ENCODE peak calls at places on chromosome 4, in four cellular contexts. H is HCT116, D is breast epithelium, G is heart left ventricle. Z is an unnamed sample.
A peak's percentile ranks its signal among the peaks of the same experiment; 100 is the strongest.

GRCh38 chr4:22457348-22457747 is 58.5 kb downstream of the ADGRA3 start:
- DNase-seq in D (no peak), H (no peak), G (no peak), Z (no peak)

GRCh38 chr4:64340243-64341110 is 68.8 kb downstream of the TECRL start:
- DNase-seq in D (no peak), H (no peak), G (peak; percentile 51), Z (no peak)

GRCh38 chr4:10917475-10918103 is 233.0 kb upstream of the CLNK start:
- DNase-seq in H (no peak), G (no peak), D (no peak), Z (no peak)

GRCh38 chr4:28557755-28558154 is 1697.1 kb downstream of the STIM2 start:
- DNase-seq in G (no peak), H (no peak), D (no peak), Z (peak; percentile 7)

GRCh38 chr4:32429151-32429550 is 1709.0 kb downstream of the PCDH7 start:
- DNase-seq in G (no peak), D (no peak), H (no peak), Z (no peak)

GRCh38 chr4:6584865-6585264 is 9.9 kb downstream of the MAN2B2 start:
- DNase-seq in D (no peak), H (no peak), G (no peak), Z (no peak)

GRCh38 chr4:180028682-180029081 is 2214.5 kb upstream of the TENM3 start:
- DNase-seq in H (peak; percentile 33), D (no peak), G (no peak), Z (peak; percentile 6)

GRCh38 chr4:89101256-89102161 is 9.8 kb upstream of the TIGD2 start:
- DNase-seq in D (no peak), H (no peak), G (no peak), Z (peak; percentile 33)

GRCh38 chr4:155889036-155889793 is 14.3 kb upstream of the TDO2 start:
- DNase-seq in G (no peak), H (no peak), D (no peak), Z (peak; percentile 44)

DNA sequence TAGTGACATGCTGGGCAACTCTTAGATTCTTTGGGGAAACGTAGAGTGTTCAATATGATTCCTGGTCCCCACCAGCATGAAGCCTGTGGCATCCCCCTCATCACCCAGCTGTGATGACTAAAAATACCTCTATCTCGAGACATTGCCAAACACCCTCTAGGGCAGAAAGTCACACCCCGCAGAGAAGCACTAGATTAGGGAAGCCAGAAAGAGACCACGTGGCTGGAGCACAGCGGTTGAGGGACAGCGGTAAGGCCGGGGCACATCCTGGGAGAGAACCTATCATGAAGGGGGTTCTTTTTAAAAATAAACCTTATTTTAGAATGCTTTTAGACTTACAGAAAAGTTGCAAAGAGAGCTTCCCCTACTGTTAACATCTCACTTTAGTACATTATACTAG is 11.0 kb downstream of the FAT1 start:
- DNase-seq in G (peak; percentile 63), D (no peak), H (no peak), Z (no peak)
- H3K27ac ChIP-seq in G (no peak overlapping the region), D (no peak overlapping the region), H (peak overlapping the region; percentile 7), Z (no peak overlapping the region)

GRCh38 chr4:169238445-169238844 is 32.3 kb downstream of the SH3RF1 start:
- DNase-seq in G (no peak), H (no peak), D (no peak), Z (no peak)

GRCh38 chr4:169229571-169230028 is 41.2 kb downstream of the SH3RF1 start:
- DNase-seq in G (no peak), H (peak; percentile 94), D (no peak), Z (peak; percentile 77)

GRCh38 chr4:169231647-169232262 is 39.0 kb downstream of the SH3RF1 start:
- DNase-seq in H (no peak), D (no peak), G (no peak), Z (peak; percentile 93)

GRCh38 chr4:169236901-169237626 is 33.7 kb downstream of the SH3RF1 start:
- DNase-seq in H (no peak), D (peak; percentile 52), G (no peak), Z (no peak)

DNA sequence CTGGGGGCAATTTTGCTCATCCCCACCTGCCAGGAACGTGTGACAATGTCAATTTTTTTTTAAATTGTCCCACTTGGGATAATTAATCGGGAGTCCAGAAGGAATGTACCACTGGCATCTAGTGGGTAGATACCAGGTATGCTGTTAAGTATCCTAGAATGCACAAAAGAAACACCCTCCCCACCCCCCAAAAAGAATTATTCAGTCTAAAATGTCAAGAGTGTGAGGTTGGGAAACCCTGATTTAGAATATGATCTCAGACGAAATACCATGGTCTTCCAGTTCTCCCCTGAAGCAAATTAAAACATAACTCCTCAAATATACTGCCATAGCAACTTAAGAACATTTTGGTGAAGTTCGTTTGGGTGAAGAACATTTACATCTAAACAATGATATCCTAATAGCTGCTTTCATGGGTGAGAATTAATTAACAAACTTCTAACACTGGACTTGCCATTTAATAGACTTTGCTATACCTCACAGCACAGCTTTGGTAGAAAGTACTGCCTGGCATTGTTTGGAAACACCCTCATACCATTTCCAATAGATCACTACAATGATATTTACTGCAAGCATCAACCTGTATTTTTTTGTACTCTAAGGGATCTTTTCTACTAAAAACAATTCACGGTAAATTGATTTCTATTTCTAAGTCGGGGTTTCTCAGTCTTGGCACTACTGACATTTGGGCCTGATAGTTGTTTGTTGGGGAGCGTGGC is 36.5 kb downstream of the SH3RF1 start:
- DNase-seq in H (no peak), G (no peak), D (no peak), Z (peak; percentile 90)
- H3K4me1 ChIP-seq in H (peaks cover 90% of the 10 kb centered on the region), G (peaks cover 45% of the 10 kb centered on the region), D (no peaks in the 10 kb centered on the region), Z (peaks cover 59% of the 10 kb centered on the region)

DNA sequence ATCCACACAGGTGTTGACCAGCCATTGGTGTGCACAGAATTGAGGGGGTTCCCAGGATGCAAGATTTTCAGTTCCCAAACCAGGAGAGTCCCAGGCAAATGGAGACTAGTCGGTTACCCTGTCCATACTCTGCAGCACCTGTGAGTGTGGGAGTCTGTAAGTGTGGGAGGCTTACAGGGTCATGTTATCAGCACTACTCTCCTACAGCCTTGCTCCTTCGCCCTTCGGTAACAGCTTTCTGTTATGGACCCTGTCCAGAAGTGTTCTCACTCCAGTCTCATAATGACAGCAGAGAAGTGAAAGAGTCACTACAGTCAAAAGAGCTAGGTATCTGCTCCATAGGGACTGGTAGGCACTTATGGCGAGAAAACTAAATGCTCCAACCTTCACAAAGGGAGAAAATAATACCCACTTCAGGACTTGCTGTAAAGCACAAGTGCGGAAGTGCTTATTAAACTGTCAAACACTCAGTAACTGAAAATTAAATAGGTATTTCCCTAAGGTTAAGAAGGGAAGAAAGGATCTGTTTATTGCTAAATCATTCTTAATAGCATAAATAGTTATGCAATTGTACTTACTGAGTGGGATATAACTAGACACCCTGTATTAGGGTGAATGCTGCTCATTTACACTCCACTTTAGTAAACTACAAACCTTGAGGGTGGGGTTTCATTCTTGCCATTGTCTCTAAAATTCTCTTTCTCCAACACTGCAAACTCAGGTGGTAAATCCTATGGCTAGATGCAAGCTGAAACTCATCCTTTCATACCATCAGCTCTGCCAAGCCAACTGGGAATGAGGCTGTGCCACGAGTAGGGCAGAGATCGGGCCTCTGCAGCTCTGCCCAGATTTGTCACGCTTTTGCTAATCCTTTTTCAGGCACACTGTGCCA is 2.8 kb upstream of the ADH7 start:
- DNase-seq in D (no peak), G (no peak), H (no peak), Z (peak; percentile 61)
- H3K27ac ChIP-seq in D (peak overlapping the region; percentile 29), G (no peak overlapping the region), H (no peak overlapping the region), Z (no peak overlapping the region)

DNA sequence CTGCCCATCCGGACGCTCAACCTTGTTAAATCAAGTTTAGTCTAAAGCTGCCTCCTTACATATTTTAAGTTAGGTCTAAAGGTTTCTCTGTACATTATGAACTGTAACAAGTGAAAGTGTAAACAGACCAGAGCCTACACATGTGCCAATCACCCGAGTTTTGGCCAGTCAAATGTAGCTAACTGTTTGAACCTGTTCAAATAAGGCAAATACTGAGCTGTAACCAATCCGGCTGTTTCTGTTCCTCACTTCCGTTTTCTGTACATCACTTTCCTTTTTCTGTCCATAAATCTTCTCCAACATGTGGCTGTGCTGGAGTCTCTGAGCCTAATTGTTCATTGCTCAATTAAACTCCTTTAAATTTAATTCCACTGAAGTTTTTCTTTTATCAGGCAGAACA is 113.3 kb upstream of the SHISA3 start:
- DNase-seq in D (no peak), H (no peak), G (no peak), Z (no peak)
- H3K4me1 ChIP-seq in D (no peaks in the 10 kb centered on the region), H (peaks cover 7% of the 10 kb centered on the region), G (peaks cover 7% of the 10 kb centered on the region), Z (peaks cover 2% of the 10 kb centered on the region)

DNA sequence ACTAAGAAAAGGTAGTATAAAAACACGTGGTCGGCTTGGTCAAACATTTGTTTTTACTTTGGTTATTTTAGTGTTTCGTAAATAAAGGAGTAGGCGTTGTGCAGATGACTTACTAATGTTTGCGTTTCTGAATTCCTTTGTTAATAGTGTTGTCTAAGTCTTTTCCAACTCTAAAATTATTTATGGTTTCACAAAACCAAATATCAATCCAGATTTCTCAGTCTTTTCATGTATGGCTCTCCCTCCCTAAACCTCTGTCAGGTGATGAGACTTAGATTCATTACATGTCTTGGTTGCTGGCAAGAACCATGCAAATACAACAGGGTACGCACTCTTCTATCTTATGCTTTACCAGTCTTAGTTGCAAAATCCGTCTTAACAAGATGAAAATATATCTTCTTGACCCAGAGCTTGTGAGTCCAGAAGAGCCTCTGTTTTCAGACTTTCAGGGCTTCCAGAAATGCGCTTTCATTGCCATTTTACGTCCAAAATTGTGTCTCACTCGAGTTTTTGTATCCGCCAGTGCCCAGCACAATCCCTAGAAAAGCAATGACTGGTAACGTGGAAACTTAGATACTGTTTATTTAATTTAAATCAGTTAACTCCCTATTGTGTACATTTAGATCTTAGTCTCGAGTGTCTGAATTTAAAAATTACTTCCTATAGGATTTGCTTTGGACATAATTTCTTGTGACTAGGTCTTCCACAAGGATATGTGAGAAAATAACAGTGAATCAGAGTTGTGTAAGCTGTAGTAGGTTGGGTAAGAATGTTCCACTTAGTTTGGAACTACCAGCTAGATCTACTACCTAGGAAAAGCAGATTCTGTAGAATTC is 861 bp downstream of the MTHFD2L start:
- DNase-seq in D (no peak), G (no peak), H (no peak), Z (no peak)
- H3K27ac ChIP-seq in D (peak overlapping the region; percentile 92), G (peak overlapping the region; percentile 94), H (peak overlapping the region; percentile 75), Z (no peak overlapping the region)

DNA sequence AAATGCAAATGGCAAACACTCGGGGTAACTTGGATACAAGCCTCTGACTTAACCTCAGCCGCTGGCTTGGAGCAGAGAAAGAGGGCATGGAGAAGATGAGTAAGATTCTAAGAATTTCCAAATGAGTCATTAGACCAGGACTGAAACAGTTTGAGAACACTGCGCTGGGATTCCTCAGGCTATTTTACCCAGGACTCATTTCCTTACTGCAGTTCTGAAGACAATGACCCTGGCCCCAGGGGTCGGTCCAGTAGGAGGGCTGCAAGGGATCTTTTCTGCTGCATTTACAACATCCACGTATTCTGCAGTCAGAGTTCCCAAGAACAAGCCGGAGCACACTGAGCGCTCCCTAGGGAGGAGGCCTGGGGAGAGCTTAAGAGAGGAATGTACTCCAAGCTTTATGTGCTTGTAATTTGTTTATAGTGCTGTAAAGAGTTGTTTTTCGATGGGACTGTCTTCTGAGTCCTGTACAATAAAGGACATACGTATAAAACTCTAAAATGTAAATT is 27.3 kb upstream of the SORBS2 start:
- DNase-seq in H (peak; percentile 54), G (peak; percentile 68), D (no peak), Z (peak; percentile 83)
- H3K4me1 ChIP-seq in H (peaks cover 23% of the 10 kb centered on the region), G (peaks cover 48% of the 10 kb centered on the region), D (no peaks in the 10 kb centered on the region), Z (peaks cover 14% of the 10 kb centered on the region)

DNA sequence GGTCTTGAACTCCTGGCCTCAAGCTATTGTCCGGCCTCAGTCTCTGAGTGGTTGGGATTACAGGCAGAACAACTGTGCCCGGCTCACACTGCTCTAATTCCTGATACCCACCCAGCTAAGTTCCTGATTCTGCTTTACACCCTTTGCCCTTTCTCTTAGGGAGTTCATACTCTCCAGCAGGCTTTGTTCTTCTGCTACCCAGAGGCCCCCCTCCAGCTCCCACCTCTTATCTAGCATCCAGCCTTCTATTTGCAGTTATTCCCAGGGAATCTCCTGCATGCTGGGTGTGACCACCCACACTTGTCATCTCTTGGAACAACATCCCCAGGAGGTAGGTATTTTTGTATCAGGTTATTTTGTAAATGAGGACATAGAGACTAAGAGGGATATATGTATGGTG is 157.1 kb downstream of the SPRY1 start:
- DNase-seq in D (no peak), H (no peak), G (no peak), Z (no peak)
- H3K27ac ChIP-seq in D (no peak overlapping the region), H (no peak overlapping the region), G (no peak overlapping the region), Z (no peak overlapping the region)

Z was measured in foreskin keratinocyte.